ENCODE peak calls at places on chromosomes 4 and X, in eight cellular contexts. G is islet precursor cell; E is EH; N is endothelial cell; P is stimulated activated CD4-positive, alpha-beta T cell treated with anti-CD3 and anti-CD28 coated beads, Interleukin-15, amount 100 ng/mL, for 24 hours; D is foreskin fibroblast; Z is OCI-M1; U is RCC 7860. X is an unnamed sample.

GRCh38 chr4:64774626-64775025 is 365.4 kb upstream of the TECRL start:
- DNase-seq in Z (no peak), U (no peak), P (no peak), D (no peak), N (no peak), E (no peak), G (no peak), X (no peak)

GRCh38 chr4:165378763-165379631 is at the start of gene CPE:
- DNase-seq in P (peak; percentile 75), Z (peak; percentile 84), U (peak; percentile 49), D (peak; percentile 88), E (peak; percentile 45), N (peak; percentile 77), G (peak; percentile 94), X (peak; percentile 62)

GRCh38 chrX:49064735-49065134 is 5.9 kb downstream of the CCDC120 start:
- DNase-seq in P (no peak), E (no peak), U (no peak), Z (no peak), N (no peak), D (no peak), G (no peak), X (peak; percentile 31)

GRCh38 chrX:123173833-123174232 is 10.2 kb upstream of the GRIA3 start:
- DNase-seq in N (no peak), P (no peak), G (no peak), Z (peak; percentile 70), E (peak; percentile 52), U (no peak), D (peak; percentile 25), X (no peak)

GRCh38 chr4:165079476-165079875 is 25.8 kb downstream of the TRIM75 start:
- DNase-seq in G (no peak), N (no peak), P (no peak), Z (no peak), E (no peak), U (no peak), D (no peak), X (no peak)

GRCh38 chr4:10639100-10639499 is 45.5 kb downstream of the CLNK start:
- DNase-seq in E (peak; percentile 9), D (peak; percentile 56), G (peak; percentile 61), Z (no peak), N (no peak), P (no peak), U (peak; percentile 36), X (no peak)

GRCh38 chr4:12724520-12724919 is 759.6 kb downstream of the RAB28 start:
- DNase-seq in N (no peak), P (no peak), Z (peak; percentile 84), D (peak; percentile 1), G (no peak), U (no peak), E (no peak), X (no peak)

GRCh38 chrX:45524296-45524695 is 323.6 kb upstream of the DIPK2B start:
- DNase-seq in Z (no peak), U (no peak), E (peak; percentile 54), N (no peak), G (no peak), D (peak; percentile 78), P (no peak), X (no peak)

GRCh38 chr4:108210989-108211725 is 42.4 kb upstream of the LEF1 start:
- DNase-seq in Z (no peak), D (peak; percentile 35), N (no peak), E (no peak), P (no peak), G (no peak), U (peak; percentile 14), X (no peak)

GRCh38 chrX:115491766-115492165 is 69.2 kb upstream of the PLS3 start:
- DNase-seq in U (no peak), E (peak; percentile 0), N (no peak), D (no peak), P (no peak), G (no peak), Z (no peak), X (no peak)

GRCh38 chrX:68748030-68748429 is 80.8 kb upstream of the EFNB1 start:
- DNase-seq in N (no peak), D (no peak), P (no peak), U (no peak), G (no peak), E (no peak), Z (no peak), X (no peak)

GRCh38 chr4:53273726-53274125 is 92.1 kb downstream of the SCFD2 start:
- DNase-seq in N (no peak), Z (no peak), G (no peak), P (no peak), E (peak; percentile 41), D (peak; percentile 58), U (no peak), X (no peak)

GRCh38 chr4:72641611-72642010 is 72.6 kb upstream of the ADAMTS3 start:
- DNase-seq in D (no peak), P (no peak), G (no peak), Z (no peak), E (peak; percentile 1), U (no peak), N (no peak), X (no peak)

GRCh38 chrX:45001038-45001437 is 128.1 kb downstream of the KDM6A start:
- DNase-seq in Z (peak; percentile 74), G (no peak), E (no peak), U (no peak), N (no peak), D (no peak), P (no peak), X (no peak)

GRCh38 chr4:10180927-10181744 is 64.5 kb upstream of the WDR1 start:
- DNase-seq in Z (peak; percentile 98), D (peak; percentile 48), G (no peak), P (peak; percentile 37), N (no peak), E (peak; percentile 93), U (peak; percentile 85), X (no peak)

GRCh38 chr4:27318740-27319139 is 458.1 kb downstream of the STIM2 start:
- DNase-seq in D (peak; percentile 71), G (peak; percentile 82), Z (peak; percentile 87), E (peak; percentile 61), P (peak; percentile 31), N (peak; percentile 46), U (no peak), X (peak; percentile 26)

GRCh38 chrX:49892552-49892951 is 13.3 kb downstream of the USP27X start:
- DNase-seq in Z (peak; percentile 5), U (no peak), E (no peak), N (no peak), P (no peak), G (no peak), D (no peak), X (no peak)

GRCh38 chrX:64191281-64192010 is 14.1 kb downstream of the AMER1 start:
- DNase-seq in Z (no peak), E (no peak), P (no peak), U (no peak), D (no peak), G (peak; percentile 20), N (no peak), X (no peak)

GRCh38 chr4:121675715-121676114 is 21.1 kb downstream of the ANXA5 start:
- DNase-seq in Z (no peak), U (no peak), G (no peak), P (no peak), D (peak; percentile 70), E (peak; percentile 32), N (no peak), X (no peak)

GRCh38 chr4:86449746-86450145 is 89.9 kb upstream of the MAPK10 start:
- DNase-seq in N (no peak), G (no peak), E (no peak), Z (no peak), P (no peak), U (no peak), D (no peak), X (no peak)

GRCh38 chr4:7342581-7343352 is 92.0 kb downstream of the PSAPL1 start:
- DNase-seq in P (no peak), E (no peak), Z (no peak), D (no peak), G (no peak), N (no peak), U (no peak), X (no peak)

GRCh38 chrX:24215282-24215681 is 65.8 kb downstream of the ZFX start:
- DNase-seq in P (no peak), Z (no peak), E (no peak), G (no peak), U (no peak), D (no peak), N (no peak), X (no peak)

GRCh38 chr4:76850010-76850441 is 47.9 kb downstream of the SOWAHB start:
- DNase-seq in Z (no peak), P (no peak), E (peak; percentile 92), N (no peak), U (peak; percentile 74), D (peak; percentile 91), G (no peak), X (no peak)

GRCh38 chrX:9659571-9660195 is 106.0 kb downstream of the GPR143 start:
- DNase-seq in P (no peak), Z (no peak), N (no peak), D (no peak), U (no peak), E (peak; percentile 78), G (peak; percentile 72), X (no peak)

GRCh38 chr4:177339794-177340374 is 30.2 kb downstream of the NEIL3 start:
- DNase-seq in U (peak; percentile 7), P (no peak), N (no peak), Z (peak; percentile 65), E (peak; percentile 64), G (no peak), D (peak; percentile 69), X (no peak)

GRCh38 chr4:20773144-20773997 is 73.1 kb downstream of the PACRGL start:
- DNase-seq in D (peak; percentile 83), Z (peak; percentile 72), P (peak; percentile 26), G (peak; percentile 75), U (peak; percentile 38), E (peak; percentile 66), N (peak; percentile 69), X (peak; percentile 10)

GRCh38 chrX:101429934-101430333 is 21.9 kb downstream of the HNRNPH2 start:
- DNase-seq in G (no peak), U (no peak), E (peak; percentile 75), D (peak; percentile 59), P (no peak), N (no peak), Z (no peak), X (no peak)